ENCODE peak calls at places on chromosome 11, in seven cellular contexts. G is effector memory CD4-positive, alpha-beta T cell; F is heart right ventricle; B is upper lobe of left lung; J is thyroid gland; E is MG63; C is HCT116. W is an unnamed sample. For H3K27me3 and H3K36me3, the result is how much of the 10 kb centered on the place peaks cover.

GRCh38 chr11:7004482-7004881 is 15.7 kb downstream of the ZNF214 start:
- DNase-seq in G (no peak), F (no peak), B (no peak), J (no peak), E (peak), C (no peak), W (no peak)

GRCh38 chr11:12871788-12872321 is 137.3 kb upstream of the RASSF10 start:
- DNase-seq in G (no peak), F (no peak), B (no peak), J (no peak), E (no peak), C (no peak), W (no peak)

GRCh38 chr11:120523196-120523595 is 11.6 kb downstream of the GRIK4 start:
- DNase-seq in G (no peak), F (no peak), B (no peak), J (no peak), E (no peak), C (no peak), W (no peak)

GRCh38 chr11:128905345-128906184 is 14.4 kb downstream of the KCNJ5 start:
- DNase-seq in G (no peak), F (no peak), B (peak), J (peak), E (peak), C (peak), W (no peak)

GRCh38 chr11:115912484-115912945 is 408.3 kb upstream of the CADM1 start:
- DNase-seq in G (no peak), F (no peak), B (no peak), J (peak), E (no peak), C (no peak), W (no peak)

GRCh38 chr11:29260939-29261705 is 755.7 kb downstream of the KCNA4 start:
- DNase-seq in G (no peak), F (no peak), B (no peak), J (no peak), E (peak), C (peak), W (peak)

GRCh38 chr11:105458071-105458470 is 151.8 kb upstream of the GRIA4 start:
- DNase-seq in G (no peak), F (no peak), B (no peak), J (no peak), E (no peak), C (no peak), W (no peak)

GRCh38 chr11:119737678-119738439 is 8.9 kb upstream of the NECTIN1 start:
- DNase-seq in G (no peak), F (no peak), B (no peak), J (no peak), E (no peak), C (no peak), W (no peak)

GRCh38 chr11:56183459-56183858 is 7.0 kb downstream of the OR5J2 start:
- DNase-seq in G (no peak), F (no peak), B (no peak), J (no peak), E (no peak), C (no peak), W (no peak)

GRCh38 chr11:112229746-112230433 is 3.7 kb downstream of the PTS start:
- DNase-seq in G (no peak), F (no peak), B (no peak), J (no peak), E (no peak), C (no peak), W (no peak)

GRCh38 chr11:125975634-125976033 is 29.8 kb downstream of the VSIG10L2 start:
- DNase-seq in G (no peak), F (no peak), B (no peak), J (no peak), E (no peak), C (no peak), W (no peak)

GRCh38 chr11:125241104-125241503 is 76.6 kb downstream of the PKNOX2 start:
- DNase-seq in G (no peak), F (no peak), B (no peak), J (no peak), E (no peak), C (no peak), W (no peak)

GRCh38 chr11:76132268-76132667 is 74.0 kb downstream of the WNT11 start:
- DNase-seq in G (no peak), F (no peak), B (no peak), J (peak), E (no peak), C (no peak), W (no peak)

GRCh38 chr11:77199346-77199745 is 71.3 kb downstream of the MYO7A start:
- DNase-seq in G (no peak), F (no peak), B (peak), J (no peak), E (no peak), C (no peak), W (no peak)

GRCh38 chr11:26247340-26247739 is 84.6 kb upstream of the ANO3 start:
- DNase-seq in G (no peak), F (no peak), B (no peak), J (no peak), E (no peak), C (no peak), W (no peak)

GRCh38 chr11:102447941-102448868 is 4.4 kb downstream of the TMEM123 start:
- DNase-seq in G (no peak), F (no peak), B (no peak), J (no peak), E (no peak), C (no peak), W (no peak)

DNA sequence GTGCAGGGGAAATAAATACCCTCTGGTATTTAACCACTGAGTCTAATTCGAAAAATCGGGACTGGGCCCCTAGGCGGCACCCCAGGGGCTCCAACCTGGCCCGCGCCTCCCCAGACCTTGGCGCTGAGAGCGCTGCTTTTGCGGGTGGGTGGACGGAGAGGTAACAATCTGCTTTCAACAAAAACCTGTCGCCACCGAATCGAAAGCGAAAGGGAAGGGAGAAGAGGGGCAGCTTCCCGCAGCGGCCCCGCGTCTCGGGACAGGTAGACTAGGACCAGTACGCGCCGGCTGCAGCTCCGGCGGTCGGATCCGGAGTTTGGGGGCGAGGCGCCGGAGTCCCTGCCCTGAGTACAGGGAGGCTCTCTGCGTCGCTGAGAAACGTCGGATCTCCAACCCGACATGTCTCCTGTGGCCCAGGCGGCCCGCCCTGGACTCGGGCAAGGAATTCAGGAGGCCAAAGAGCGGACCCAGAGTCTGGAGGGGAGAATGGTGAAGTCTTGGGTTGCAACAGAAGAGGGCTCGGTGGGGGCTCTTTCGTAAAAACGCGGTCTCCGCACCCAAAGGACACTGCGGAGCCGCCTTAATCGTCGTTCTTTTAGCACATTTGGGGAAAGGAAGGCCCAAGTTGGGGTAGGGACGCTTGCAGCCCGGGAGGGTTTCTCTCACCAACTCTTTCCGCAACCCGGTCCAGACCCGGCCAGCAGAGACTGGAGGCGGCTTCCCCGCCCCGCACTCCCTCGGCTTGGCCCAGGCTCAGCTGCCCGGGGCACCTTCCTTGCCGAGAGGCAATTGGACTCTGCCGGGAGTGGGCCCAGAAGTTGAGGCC is 4.1 kb downstream of the ALX4 start:
- DNase-seq in G (no peak), F (no peak), B (no peak), J (peak), E (no peak), C (no peak), W (no peak)
- H3K27me3 ChIP-seq in G (half or more), F (half or more), B (under half), J (half or more), E (under half), C (under half), W (half or more)

GRCh38 chr11:74044538-74044937 is 35.7 kb upstream of the UCP3 start:
- DNase-seq in G (no peak), F (no peak), B (no peak), J (no peak), E (no peak), C (no peak), W (no peak)
- H3K36me3 ChIP-seq in G (under half), F (half or more), B (under half), J (under half), E (under half), C (under half), W (under half)

GRCh38 chr11:106989056-106989455 is 29.2 kb downstream of the GUCY1A2 start:
- DNase-seq in G (no peak), F (no peak), B (no peak), J (no peak), E (no peak), C (no peak), W (no peak)

GRCh38 chr11:106988151-106988806 is 30.0 kb downstream of the GUCY1A2 start:
- DNase-seq in G (no peak), F (no peak), B (no peak), J (no peak), E (peak), C (no peak), W (peak)

GRCh38 chr11:106986673-106987072 is 31.6 kb downstream of the GUCY1A2 start:
- DNase-seq in G (no peak), F (no peak), B (no peak), J (no peak), E (no peak), C (no peak), W (no peak)

GRCh38 chr11:106986261-106986660 is 32.0 kb downstream of the GUCY1A2 start:
- DNase-seq in G (no peak), F (no peak), B (no peak), J (no peak), E (peak), C (no peak), W (no peak)

GRCh38 chr11:106990322-106990721 is 28.0 kb downstream of the GUCY1A2 start:
- DNase-seq in G (no peak), F (peak), B (no peak), J (no peak), E (no peak), C (no peak), W (no peak)
- H3K27me3 ChIP-seq in G (under half), F (under half), B (under half), J (under half), E (under half), C (under half), W (under half)

GRCh38 chr11:69065136-69065710 is 16.5 kb downstream of the TPCN2 start:
- DNase-seq in G (no peak), F (peak), B (no peak), J (no peak), E (no peak), C (no peak), W (no peak)
- H3K36me3 ChIP-seq in G (under half), F (under half), B (under half), J (under half), E (under half), C (under half), W (under half)

GRCh38 chr11:45142241-45142885 is 4.1 kb upstream of the PRDM11 start:
- DNase-seq in G (no peak), F (no peak), B (no peak), J (no peak), E (peak), C (no peak), W (no peak)

GRCh38 chr11:45141171-45141570 is 5.3 kb upstream of the PRDM11 start:
- DNase-seq in G (no peak), F (no peak), B (no peak), J (no peak), E (no peak), C (no peak), W (no peak)

GRCh38 chr11:45143494-45143893 is 2.9 kb upstream of the PRDM11 start:
- DNase-seq in G (no peak), F (no peak), B (no peak), J (no peak), E (no peak), C (no peak), W (no peak)

GRCh38 chr11:45144126-45145082 is 2.0 kb upstream of the PRDM11 start:
- DNase-seq in G (no peak), F (no peak), B (no peak), J (no peak), E (no peak), C (no peak), W (no peak)

GRCh38 chr11:45141631-45142030 is 4.8 kb upstream of the PRDM11 start:
- DNase-seq in G (no peak), F (no peak), B (no peak), J (no peak), E (no peak), C (no peak), W (no peak)
- H3K27me3 ChIP-seq in G (under half), F (under half), B (under half), J (under half), E (under half), C (under half), W (under half)